ENCODE peak calls at places on chromosomes 6 and 20, in seven cellular contexts. O, H, P, V, M, U and G are unnamed samples.
A peak's percentile ranks its signal among the peaks of the same experiment; 100 is the strongest.

GRCh38 chr20:891121-892080 is 24.7 kb downstream of the ANGPT4 start:
- DNase-seq in O (peak; percentile 74), H (peak; percentile 28), P (no peak), V (no peak), M (no peak), U (peak; percentile 65), G (no peak)

GRCh38 chr6:76789580-76789979 is 673.7 kb downstream of the HTR1B start:
- DNase-seq in O (no peak), H (no peak), P (no peak), V (no peak), M (no peak), U (no peak), G (no peak)

GRCh38 chr6:134683783-134684765 is 265.8 kb downstream of the ALDH8A1 start:
- DNase-seq in O (no peak), H (no peak), P (no peak), V (no peak), M (no peak), U (no peak), G (no peak)

GRCh38 chr6:33746036-33746600 is 587 bp downstream of the IP6K3 start:
- DNase-seq in O (no peak), H (peak; percentile 38), P (no peak), V (no peak), M (no peak), U (peak; percentile 79), G (no peak)

GRCh38 chr6:1871936-1872335 is 262.2 kb downstream of the FOXC1 start:
- DNase-seq in O (peak; percentile 47), H (no peak), P (no peak), V (no peak), M (no peak), U (peak; percentile 40), G (no peak)

GRCh38 chr6:16921399-16922110 is 160.3 kb upstream of the ATXN1 start:
- DNase-seq in O (no peak), H (no peak), P (peak; percentile 38), V (no peak), M (no peak), U (no peak), G (no peak)

GRCh38 chr20:50224553-50225255 is 34.1 kb downstream of the CEBPB start:
- DNase-seq in O (peak; percentile 52), H (no peak), P (no peak), V (peak; percentile 95), M (no peak), U (peak; percentile 73), G (no peak)

GRCh38 chr6:42979523-42980177 is 669 bp upstream of the PEX6 start:
- DNase-seq in O (no peak), H (no peak), P (no peak), V (no peak), M (no peak), U (no peak), G (no peak)

GRCh38 chr6:46684771-46685170 is 2.9 kb upstream of the TDRD6 start:
- DNase-seq in O (no peak), H (no peak), P (peak; percentile 52), V (no peak), M (no peak), U (no peak), G (no peak)

GRCh38 chr6:41332241-41332640 is 3.2 kb upstream of the NCR2 start:
- DNase-seq in O (no peak), H (no peak), P (no peak), V (no peak), M (no peak), U (no peak), G (no peak)

GRCh38 chr20:62342910-62343309 is 24.2 kb downstream of the LAMA5 start:
- DNase-seq in O (no peak), H (no peak), P (no peak), V (no peak), M (no peak), U (no peak), G (no peak)

GRCh38 chr6:1479095-1479494 is 89.7 kb downstream of the FOXF2 start:
- DNase-seq in O (no peak), H (no peak), P (no peak), V (peak; percentile 91), M (no peak), U (no peak), G (no peak)

GRCh38 chr6:166411721-166412151 is 29.0 kb upstream of the MPC1 start:
- DNase-seq in O (no peak), H (no peak), P (no peak), V (no peak), M (peak; percentile 45), U (no peak), G (no peak)

GRCh38 chr6:150622941-150623874 is 23.5 kb downstream of the PLEKHG1 start:
- DNase-seq in O (no peak), H (no peak), P (no peak), V (no peak), M (peak; percentile 33), U (no peak), G (peak; percentile 10)

GRCh38 chr6:27684264-27685211 is 211.6 kb upstream of the ZNF184 start:
- DNase-seq in O (peak; percentile 67), H (peak; percentile 8), P (no peak), V (no peak), M (peak; percentile 59), U (no peak), G (peak; percentile 52)

GRCh38 chr6:149544646-149545257 is 1.1 kb downstream of the PPIL4 start:
- DNase-seq in O (no peak), H (no peak), P (no peak), V (no peak), M (no peak), U (no peak), G (no peak)